ENCODE peak calls at places on chromosomes 1 and 21, in four cellular contexts. One of them, this sample, is unnamed.
A peak's percentile ranks its signal among the peaks of the same experiment; 100 is the strongest.

GRCh38 chr21:23152130-23152529 is 2153.9 kb downstream of the NCAM2 start:
- DNase-seq in OCI-LY7: no peak
- DNase-seq in neural crest cell: no peak
- DNase-seq in activated CD8-positive, alpha-beta memory T cell treated with anti-CD3 and anti-CD28 coated beads for 48 hours: no peak
- DNase-seq in this sample: no peak

GRCh38 chr1:238628130-238628529 is 737.4 kb upstream of the ZP4 start:
- DNase-seq in OCI-LY7: no peak
- DNase-seq in neural crest cell: no peak
- DNase-seq in activated CD8-positive, alpha-beta memory T cell treated with anti-CD3 and anti-CD28 coated beads for 48 hours: no peak
- DNase-seq in this sample: no peak

GRCh38 chr1:7703321-7704213 is 67.5 kb upstream of the VAMP3 start:
- DNase-seq in OCI-LY7: no peak
- DNase-seq in neural crest cell: no peak
- DNase-seq in activated CD8-positive, alpha-beta memory T cell treated with anti-CD3 and anti-CD28 coated beads for 48 hours: no peak
- DNase-seq in this sample: no peak

GRCh38 chr1:6423321-6423999 is 1.1 kb upstream of the ESPN start:
- DNase-seq in OCI-LY7: peak; percentile 54
- DNase-seq in neural crest cell: no peak
- DNase-seq in activated CD8-positive, alpha-beta memory T cell treated with anti-CD3 and anti-CD28 coated beads for 48 hours: peak; percentile 52
- DNase-seq in this sample: peak; percentile 92

GRCh38 chr1:192489748-192490147 is 85.8 kb upstream of the RGS1 start:
- DNase-seq in OCI-LY7: peak; percentile 23
- DNase-seq in neural crest cell: no peak
- DNase-seq in activated CD8-positive, alpha-beta memory T cell treated with anti-CD3 and anti-CD28 coated beads for 48 hours: no peak
- DNase-seq in this sample: no peak

GRCh38 chr1:17913326-17914115 is 158.4 kb downstream of the ACTL8 start:
- DNase-seq in OCI-LY7: no peak
- DNase-seq in neural crest cell: no peak
- DNase-seq in activated CD8-positive, alpha-beta memory T cell treated with anti-CD3 and anti-CD28 coated beads for 48 hours: no peak
- DNase-seq in this sample: no peak

GRCh38 chr1:205041998-205042910 is 758 bp upstream of the CNTN2 start:
- DNase-seq in OCI-LY7: no peak
- DNase-seq in neural crest cell: no peak
- DNase-seq in activated CD8-positive, alpha-beta memory T cell treated with anti-CD3 and anti-CD28 coated beads for 48 hours: no peak
- DNase-seq in this sample: no peak

GRCh38 chr1:109396971-109397370 is 747 bp downstream of the SORT1 start:
- DNase-seq in OCI-LY7: peak; percentile 44
- DNase-seq in neural crest cell: no peak
- DNase-seq in activated CD8-positive, alpha-beta memory T cell treated with anti-CD3 and anti-CD28 coated beads for 48 hours: no peak
- DNase-seq in this sample: no peak

GRCh38 chr1:166910396-166910994 is 34.4 kb upstream of the TADA1 start:
- DNase-seq in OCI-LY7: peak; percentile 88
- DNase-seq in neural crest cell: peak; percentile 61
- DNase-seq in activated CD8-positive, alpha-beta memory T cell treated with anti-CD3 and anti-CD28 coated beads for 48 hours: no peak
- DNase-seq in this sample: no peak

GRCh38 chr1:100354971-100355394 is 2.7 kb downstream of the CDC14A start:
- DNase-seq in OCI-LY7: peak; percentile 29
- DNase-seq in neural crest cell: no peak
- DNase-seq in activated CD8-positive, alpha-beta memory T cell treated with anti-CD3 and anti-CD28 coated beads for 48 hours: no peak
- DNase-seq in this sample: no peak

GRCh38 chr1:226976671-226977287 is 36.7 kb downstream of the COQ8A start:
- DNase-seq in OCI-LY7: no peak
- DNase-seq in neural crest cell: no peak
- DNase-seq in activated CD8-positive, alpha-beta memory T cell treated with anti-CD3 and anti-CD28 coated beads for 48 hours: no peak
- DNase-seq in this sample: no peak

GRCh38 chr1:201656670-201657032 is 117.7 kb downstream of the NAV1 start:
- DNase-seq in OCI-LY7: no peak
- DNase-seq in neural crest cell: no peak
- DNase-seq in activated CD8-positive, alpha-beta memory T cell treated with anti-CD3 and anti-CD28 coated beads for 48 hours: no peak
- DNase-seq in this sample: no peak

GRCh38 chr1:180188103-180188506 is 33.4 kb downstream of the QSOX1 start:
- DNase-seq in OCI-LY7: peak; percentile 27
- DNase-seq in neural crest cell: peak; percentile 69
- DNase-seq in activated CD8-positive, alpha-beta memory T cell treated with anti-CD3 and anti-CD28 coated beads for 48 hours: no peak
- DNase-seq in this sample: peak; percentile 77

GRCh38 chr21:27079807-27080206 is 112.9 kb upstream of the ADAMTS5 start:
- DNase-seq in OCI-LY7: no peak
- DNase-seq in neural crest cell: no peak
- DNase-seq in activated CD8-positive, alpha-beta memory T cell treated with anti-CD3 and anti-CD28 coated beads for 48 hours: no peak
- DNase-seq in this sample: no peak

This sample was measured in 8988T.